ENCODE peak calls at places on chromosomes 1 and 21, in ten cellular contexts. D, Q, B, T, C, Y, E, S, V and P are unnamed samples.

GRCh38 chr1:9239622-9240401 is 5.2 kb downstream of the H6PD start:
- DNase-seq in D (peak; percentile 77), Q (no peak), B (peak; percentile 57), T (no peak), C (no peak), Y (no peak), E (peak; percentile 90), S (peak; percentile 13), V (peak; percentile 12), P (no peak)

GRCh38 chr1:24878775-24879742 is 51.0 kb downstream of the RUNX3 start:
- DNase-seq in D (no peak), Q (no peak), B (peak; percentile 47), T (peak; percentile 8), C (no peak), Y (no peak), E (peak; percentile 27), S (no peak), V (no peak), P (peak; percentile 15)

GRCh38 chr1:11761285-11761684 is 708 bp upstream of the C1orf167 start:
- DNase-seq in D (no peak), Q (no peak), B (no peak), T (no peak), C (no peak), Y (no peak), E (no peak), S (no peak), V (no peak), P (no peak)

GRCh38 chr1:165717918-165718515 is 19.7 kb upstream of the ALDH9A1 start:
- DNase-seq in D (peak; percentile 51), Q (peak; percentile 32), B (peak; percentile 65), T (peak; percentile 33), C (peak; percentile 47), Y (peak; percentile 73), E (peak; percentile 81), S (no peak), V (no peak), P (peak; percentile 40)

GRCh38 chr1:51535006-51535592 is 16.0 kb upstream of the EPS15 start:
- DNase-seq in D (peak; percentile 73), Q (peak; percentile 19), B (peak; percentile 67), T (peak; percentile 29), C (peak; percentile 9), Y (peak; percentile 70), E (peak; percentile 91), S (no peak), V (no peak), P (peak; percentile 53)

GRCh38 chr1:232519186-232519585 is 110.7 kb downstream of the SIPA1L2 start:
- DNase-seq in D (no peak), Q (no peak), B (no peak), T (no peak), C (peak; percentile 7), Y (peak; percentile 63), E (no peak), S (no peak), V (no peak), P (no peak)

GRCh38 chr1:60394436-60394835 is 320.9 kb upstream of the C1orf87 start:
- DNase-seq in D (no peak), Q (no peak), B (no peak), T (no peak), C (no peak), Y (no peak), E (no peak), S (no peak), V (no peak), P (no peak)

GRCh38 chr1:22132517-22133235 is 10.2 kb downstream of the WNT4 start:
- DNase-seq in D (peak; percentile 93), Q (no peak), B (peak; percentile 25), T (no peak), C (no peak), Y (no peak), E (peak; percentile 71), S (no peak), V (no peak), P (peak; percentile 48)

GRCh38 chr1:40078512-40079333 is 18.3 kb downstream of the PPT1 start:
- DNase-seq in D (peak; percentile 42), Q (peak; percentile 71), B (peak; percentile 69), T (peak; percentile 13), C (peak; percentile 57), Y (peak; percentile 71), E (peak; percentile 61), S (peak; percentile 20), V (peak; percentile 21), P (peak; percentile 24)

GRCh38 chr1:153616144-153616884 is at the start of gene S100A14:
- DNase-seq in D (no peak), Q (no peak), B (no peak), T (no peak), C (peak; percentile 45), Y (no peak), E (no peak), S (no peak), V (no peak), P (no peak)

GRCh38 chr1:244165021-244165420 is 113.9 kb downstream of the ZBTB18 start:
- DNase-seq in D (no peak), Q (no peak), B (no peak), T (no peak), C (no peak), Y (no peak), E (no peak), S (no peak), V (no peak), P (no peak)

GRCh38 chr1:45512641-45513054 is 9.0 kb downstream of the PRDX1 start:
- DNase-seq in D (peak; percentile 71), Q (peak; percentile 57), B (peak; percentile 70), T (no peak), C (peak; percentile 40), Y (peak; percentile 81), E (peak; percentile 74), S (peak; percentile 35), V (peak; percentile 15), P (no peak)

GRCh38 chr1:165884690-165885304 is 57.4 kb downstream of the UCK2 start:
- DNase-seq in D (no peak), Q (no peak), B (no peak), T (no peak), C (no peak), Y (no peak), E (peak; percentile 35), S (no peak), V (no peak), P (no peak)

GRCh38 chr1:113027008-113027407 is 46.0 kb upstream of the LRIG2 start:
- DNase-seq in D (no peak), Q (no peak), B (no peak), T (no peak), C (no peak), Y (no peak), E (no peak), S (no peak), V (no peak), P (no peak)

GRCh38 chr21:29194342-29194741 is 63.9 kb downstream of the MAP3K7CL start:
- DNase-seq in D (no peak), Q (no peak), B (no peak), T (no peak), C (no peak), Y (no peak), E (no peak), S (no peak), V (no peak), P (no peak)

GRCh38 chr1:233904979-233905415 is 521 bp downstream of the SLC35F3 start:
- DNase-seq in D (peak; percentile 14), Q (peak; percentile 32), B (no peak), T (no peak), C (no peak), Y (peak; percentile 16), E (no peak), S (no peak), V (no peak), P (no peak)

GRCh38 chr1:111846842-111847241 is 91.1 kb downstream of the DDX20 start:
- DNase-seq in D (no peak), Q (no peak), B (no peak), T (no peak), C (no peak), Y (no peak), E (no peak), S (no peak), V (no peak), P (no peak)

GRCh38 chr1:2508180-2508579 is 18.2 kb downstream of the PANK4 start:
- DNase-seq in D (no peak), Q (no peak), B (no peak), T (no peak), C (no peak), Y (no peak), E (no peak), S (no peak), V (no peak), P (no peak)

GRCh38 chr1:226512076-226512728 is 36.4 kb upstream of the STUM start:
- DNase-seq in D (no peak), Q (no peak), B (no peak), T (no peak), C (no peak), Y (no peak), E (no peak), S (no peak), V (no peak), P (no peak)

GRCh38 chr1:160739098-160739511 is at the start of gene SLAMF7:
- DNase-seq in D (no peak), Q (no peak), B (no peak), T (no peak), C (no peak), Y (no peak), E (no peak), S (no peak), V (peak; percentile 34), P (no peak)

GRCh38 chr1:208030320-208031091 is 119.6 kb upstream of the CD34 start:
- DNase-seq in D (no peak), Q (no peak), B (peak; percentile 20), T (no peak), C (no peak), Y (no peak), E (peak; percentile 85), S (no peak), V (no peak), P (no peak)

GRCh38 chr1:39987869-39988268 is 32.9 kb downstream of the MFSD2A start:
- DNase-seq in D (no peak), Q (no peak), B (no peak), T (no peak), C (no peak), Y (no peak), E (peak; percentile 34), S (no peak), V (no peak), P (no peak)

GRCh38 chr1:68495532-68495931 is 1.4 kb downstream of the DEPDC1 start:
- DNase-seq in D (no peak), Q (no peak), B (no peak), T (no peak), C (no peak), Y (no peak), E (no peak), S (no peak), V (no peak), P (no peak)

GRCh38 chr1:214952648-214953047 is 129.9 kb upstream of the KCNK2 start:
- DNase-seq in D (no peak), Q (no peak), B (no peak), T (no peak), C (no peak), Y (no peak), E (no peak), S (no peak), V (no peak), P (no peak)

GRCh38 chr1:68230901-68231626 is 1.3 kb downstream of the WLS start:
- DNase-seq in D (peak; percentile 31), Q (no peak), B (no peak), T (no peak), C (no peak), Y (no peak), E (no peak), S (no peak), V (no peak), P (no peak)

GRCh38 chr1:44499306-44499705 is 94.3 kb downstream of the RNF220 start:
- DNase-seq in D (no peak), Q (no peak), B (no peak), T (no peak), C (no peak), Y (no peak), E (no peak), S (no peak), V (no peak), P (no peak)